ENCODE peak calls at places on chromosome 17, in eight cellular contexts. D is EL; W is ACHN; A is activated CD4-positive, alpha-beta T cell treated with anti-CD3 and anti-CD28 coated beads, Interleukin-2, amount 50 U/mL, for 1 hour; G is OCI-LY7; I is ecto neural progenitor cell; S is kidney tubule cell; L is AG10803. E is an unnamed sample.
A peak's percentile ranks its signal among the peaks of the same experiment; 100 is the strongest.

GRCh38 chr17:64418506-64419339 is 28.1 kb upstream of the PECAM1 start:
- DNase-seq in D (peak; percentile 71), G (peak; percentile 84), S (peak; percentile 67), W (peak; percentile 63), I (no peak), L (peak; percentile 65), A (no peak), E (no peak)

GRCh38 chr17:80252871-80253270 is 7.8 kb upstream of the RNF213 start:
- DNase-seq in I (no peak), A (peak; percentile 90), D (no peak), S (peak; percentile 78), W (peak; percentile 78), G (peak; percentile 84), L (no peak), E (peak; percentile 94)

GRCh38 chr17:78175643-78175981 is 7.2 kb downstream of the SYNGR2 start:
- DNase-seq in S (no peak), G (no peak), I (no peak), L (no peak), A (no peak), D (no peak), W (no peak), E (no peak)

GRCh38 chr17:40290629-40291296 is 3.1 kb downstream of the CDC6 start:
- DNase-seq in W (peak; percentile 81), D (peak; percentile 85), I (no peak), S (peak; percentile 81), G (peak; percentile 71), L (peak; percentile 95), A (no peak), E (no peak)

GRCh38 chr17:76208120-76208519 is 32.2 kb downstream of the RNF157 start:
- DNase-seq in A (no peak), L (no peak), I (no peak), D (no peak), W (no peak), S (no peak), G (peak; percentile 78), E (no peak)

GRCh38 chr17:50036455-50037320 is 19.2 kb upstream of the ITGA3 start:
- DNase-seq in G (no peak), W (no peak), D (no peak), I (no peak), A (no peak), S (no peak), L (no peak), E (peak; percentile 36)

GRCh38 chr17:43125967-43126910 is 1.1 kb upstream of the BRCA1 start:
- DNase-seq in S (no peak), L (no peak), A (no peak), W (no peak), I (peak; percentile 63), D (peak; percentile 39), G (no peak), E (peak; percentile 80)

GRCh38 chr17:7043544-7044268 is at the start of gene SLC16A11:
- DNase-seq in W (peak; percentile 47), G (no peak), A (peak; percentile 18), D (no peak), I (peak; percentile 72), L (peak; percentile 25), S (no peak), E (peak; percentile 88)

GRCh38 chr17:36611345-36612072 is 10.1 kb downstream of the MRM1 start:
- DNase-seq in G (no peak), W (peak; percentile 16), I (no peak), S (peak; percentile 35), A (no peak), D (peak; percentile 72), L (peak; percentile 61), E (no peak)

GRCh38 chr17:77501751-77502625 is 361.2 kb downstream of the SEC14L1 start:
- DNase-seq in A (no peak), G (no peak), I (no peak), W (no peak), S (no peak), D (no peak), L (no peak), E (peak; percentile 71)

GRCh38 chr17:76679242-76679641 is 31.5 kb downstream of the MXRA7 start:
- DNase-seq in G (no peak), D (no peak), W (no peak), S (no peak), A (no peak), L (no peak), I (no peak), E (no peak)

GRCh38 chr17:58577696-58578095 is 63.3 kb upstream of the MTMR4 start:
- DNase-seq in A (peak; percentile 42), S (peak; percentile 44), I (peak; percentile 65), D (peak; percentile 51), L (peak; percentile 56), W (peak; percentile 66), G (peak; percentile 79), E (peak; percentile 74)

GRCh38 chr17:36129616-36130015 is 26.0 kb downstream of the CCL4 start:
- DNase-seq in W (no peak), G (no peak), D (no peak), L (no peak), I (no peak), A (no peak), S (no peak), E (no peak)

GRCh38 chr17:74177018-74177450 is 26.4 kb upstream of the RPL38 start:
- DNase-seq in I (no peak), S (peak; percentile 97), A (no peak), L (peak; percentile 15), G (no peak), D (peak; percentile 25), W (peak; percentile 48), E (peak; percentile 21)

GRCh38 chr17:45997624-45998023 is 1.4 kb upstream of the STH start:
- DNase-seq in L (peak; percentile 36), W (no peak), I (no peak), D (peak; percentile 48), G (no peak), S (peak; percentile 17), A (no peak), E (no peak)

GRCh38 chr17:68035131-68035522 is 408 bp upstream of the KPNA2 start:
- DNase-seq in W (no peak), S (no peak), A (peak; percentile 86), L (no peak), G (peak; percentile 98), D (no peak), I (peak; percentile 97), E (peak; percentile 97)

GRCh38 chr17:10270258-10270657 is 71.9 kb upstream of the GAS7 start:
- DNase-seq in I (no peak), L (peak; percentile 83), G (no peak), S (no peak), A (no peak), W (no peak), D (no peak), E (no peak)

GRCh38 chr17:1473170-1473569 is 17.1 kb upstream of the CRK start:
- DNase-seq in W (no peak), L (no peak), I (no peak), S (no peak), A (no peak), G (peak; percentile 58), D (no peak), E (no peak)

GRCh38 chr17:44308320-44308818 is at the start of gene RUNDC3A:
- DNase-seq in G (peak; percentile 81), L (peak; percentile 68), I (peak; percentile 99), D (peak; percentile 74), A (peak; percentile 89), W (peak; percentile 93), S (peak; percentile 79), E (peak; percentile 90)

GRCh38 chr17:81301195-81302144 is 6.4 kb upstream of the SLC38A10 start:
- DNase-seq in S (no peak), L (no peak), A (no peak), D (no peak), I (no peak), W (no peak), G (no peak), E (no peak)

GRCh38 chr17:36597229-36597628 is 4.2 kb upstream of the MRM1 start:
- DNase-seq in W (no peak), A (no peak), G (no peak), L (no peak), S (no peak), D (no peak), I (no peak), E (no peak)

GRCh38 chr17:74923538-74924249 is 379 bp upstream of the OTOP2 start:
- DNase-seq in G (peak; percentile 59), W (peak; percentile 49), L (peak; percentile 13), I (peak; percentile 91), A (peak; percentile 71), S (peak; percentile 46), D (peak; percentile 43), E (peak; percentile 94)

E was measured in spleen.